ENCODE peak calls at places on chromosomes 11 and 22, in ten cellular contexts. H is stomach; O is neural progenitor cell; C is brain microvascular endothelial cell; Z is BE2C; N is choroid plexus epithelial cell; F is cardiac muscle cell; J is heart left ventricle; R is colonic mucosa; G is CD8-positive, alpha-beta T cell. K is an unnamed sample.
A peak's percentile ranks its signal among the peaks of the same experiment; 100 is the strongest.

GRCh38 chr11:130636672-130637463 is 188.4 kb downstream of the ADAMTS15 start:
- DNase-seq in H (no peak), O (no peak), C (peak; percentile 88), Z (no peak), N (peak; percentile 88), F (no peak), J (no peak), R (no peak), G (no peak), K (no peak)

GRCh38 chr22:31628969-31629723 is 32.9 kb downstream of the PISD start:
- DNase-seq in H (no peak), O (no peak), C (no peak), Z (no peak), N (no peak), F (no peak), J (no peak), R (no peak), G (no peak), K (no peak)

GRCh38 chr22:26756675-26757293 is 99.4 kb downstream of the MIAT start:
- DNase-seq in H (peak; percentile 59), O (peak; percentile 84), C (peak; percentile 49), Z (peak; percentile 75), N (peak; percentile 48), F (peak; percentile 63), J (peak; percentile 67), R (peak; percentile 37), G (no peak), K (no peak)

GRCh38 chr11:34869425-34869824 is 46.8 kb downstream of the APIP start:
- DNase-seq in H (no peak), O (peak; percentile 30), C (no peak), Z (no peak), N (peak; percentile 7), F (no peak), J (no peak), R (no peak), G (no peak), K (no peak)

GRCh38 chr11:13040969-13041561 is 31.9 kb downstream of the RASSF10 start:
- DNase-seq in H (no peak), O (no peak), C (no peak), Z (no peak), N (no peak), F (no peak), J (no peak), R (no peak), G (no peak), K (no peak)

GRCh38 chr11:18105802-18106574 is at the start of gene SAAL1:
- DNase-seq in H (peak; percentile 88), O (peak; percentile 94), C (peak; percentile 60), Z (peak; percentile 88), N (peak; percentile 74), F (peak; percentile 95), J (peak; percentile 88), R (peak; percentile 88), G (peak; percentile 87), K (peak; percentile 84)

GRCh38 chr22:28017558-28017820 is 98.4 kb upstream of the PITPNB start:
- DNase-seq in H (no peak), O (no peak), C (no peak), Z (no peak), N (no peak), F (no peak), J (peak; percentile 8), R (no peak), G (no peak), K (no peak)

GRCh38 chr11:126007263-126007662 is 55.4 kb downstream of the CDON start:
- DNase-seq in H (no peak), O (no peak), C (peak; percentile 41), Z (peak; percentile 50), N (peak; percentile 62), F (no peak), J (no peak), R (no peak), G (no peak), K (no peak)

GRCh38 chr11:59221438-59221837 is 8.7 kb upstream of the MPEG1 start:
- DNase-seq in H (no peak), O (no peak), C (peak; percentile 39), Z (no peak), N (peak; percentile 73), F (no peak), J (no peak), R (no peak), G (no peak), K (no peak)

GRCh38 chr11:58905716-58906547 is 33.4 kb upstream of the GLYATL1 start:
- DNase-seq in H (peak; percentile 50), O (peak; percentile 92), C (peak; percentile 89), Z (peak; percentile 73), N (peak; percentile 88), F (peak; percentile 65), J (peak; percentile 55), R (peak; percentile 84), G (no peak), K (no peak)

GRCh38 chr11:34074391-34074790 is 22.9 kb downstream of the CAPRIN1 start:
- DNase-seq in H (no peak), O (no peak), C (no peak), Z (no peak), N (no peak), F (no peak), J (no peak), R (peak; percentile 29), G (no peak), K (no peak)

GRCh38 chr22:40009231-40009769 is 14.5 kb downstream of the FAM83F start:
- DNase-seq in H (peak; percentile 41), O (peak; percentile 92), C (peak; percentile 15), Z (no peak), N (peak; percentile 62), F (no peak), J (no peak), R (peak; percentile 59), G (no peak), K (no peak)

GRCh38 chr11:2521681-2522630 is 77.1 kb downstream of the KCNQ1 start:
- DNase-seq in H (peak; percentile 17), O (peak; percentile 1), C (no peak), Z (peak; percentile 1), N (no peak), F (no peak), J (peak; percentile 15), R (peak; percentile 9), G (no peak), K (no peak)

GRCh38 chr11:101126551-101127347 is 2.9 kb downstream of the PGR start:
- DNase-seq in H (no peak), O (peak; percentile 58), C (no peak), Z (no peak), N (peak; percentile 26), F (peak; percentile 19), J (peak; percentile 59), R (no peak), G (no peak), K (no peak)

GRCh38 chr11:90178751-90179150 is 44.1 kb downstream of the CHORDC1 start:
- DNase-seq in H (no peak), O (no peak), C (no peak), Z (no peak), N (no peak), F (no peak), J (no peak), R (no peak), G (no peak), K (no peak)

GRCh38 chr11:90171359-90171758 is 36.9 kb downstream of the NAALAD2 start:
- DNase-seq in H (no peak), O (no peak), C (no peak), Z (no peak), N (no peak), F (no peak), J (no peak), R (no peak), G (no peak), K (no peak)

GRCh38 chr11:90179923-90180322 is 42.9 kb downstream of the CHORDC1 start:
- DNase-seq in H (no peak), O (no peak), C (no peak), Z (no peak), N (no peak), F (no peak), J (no peak), R (no peak), G (no peak), K (no peak)

GRCh38 chr11:90176069-90176468 is 41.6 kb downstream of the NAALAD2 start:
- DNase-seq in H (no peak), O (no peak), C (no peak), Z (peak; percentile 18), N (no peak), F (no peak), J (no peak), R (no peak), G (no peak), K (no peak)
- H3K4me3 ChIP-seq in H (no peak overlapping the region), O (no peak overlapping the region), C (no peak overlapping the region), Z (no peak overlapping the region), N (no peak overlapping the region), F (no peak overlapping the region), J (no peak overlapping the region), R (no peak overlapping the region), G (no peak overlapping the region), K (no peak overlapping the region)

DNA sequence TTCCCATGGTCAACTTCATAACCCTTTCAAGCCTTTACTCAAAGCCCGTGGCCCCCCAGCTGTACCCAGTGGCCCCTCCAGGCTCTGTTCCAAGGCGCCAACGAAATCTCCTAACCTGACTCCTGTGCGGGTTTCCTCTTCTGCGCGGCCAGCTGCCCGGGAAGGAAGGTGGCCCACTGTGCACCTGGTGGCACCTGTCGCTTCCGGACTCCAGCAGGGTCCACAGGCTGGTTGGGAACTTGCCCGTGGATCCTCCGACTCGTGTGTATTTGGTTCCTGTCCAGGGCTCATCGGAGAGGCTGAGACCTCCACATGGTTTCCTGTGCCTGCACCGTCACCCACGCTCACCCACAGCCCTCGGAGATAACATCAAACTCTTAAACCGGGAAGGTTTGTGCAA is 335.4 kb downstream of the BRD1 start:
- DNase-seq in H (no peak), O (no peak), C (no peak), Z (no peak), N (no peak), F (no peak), J (no peak), R (no peak), G (no peak), K (no peak)
- H3K4me3 ChIP-seq in H (no peak overlapping the region), O (no peak overlapping the region), C (no peak overlapping the region), Z (no peak overlapping the region), N (no peak overlapping the region), F (no peak overlapping the region), J (no peak overlapping the region), R (no peak overlapping the region), G (no peak overlapping the region), K (no peak overlapping the region)

DNA sequence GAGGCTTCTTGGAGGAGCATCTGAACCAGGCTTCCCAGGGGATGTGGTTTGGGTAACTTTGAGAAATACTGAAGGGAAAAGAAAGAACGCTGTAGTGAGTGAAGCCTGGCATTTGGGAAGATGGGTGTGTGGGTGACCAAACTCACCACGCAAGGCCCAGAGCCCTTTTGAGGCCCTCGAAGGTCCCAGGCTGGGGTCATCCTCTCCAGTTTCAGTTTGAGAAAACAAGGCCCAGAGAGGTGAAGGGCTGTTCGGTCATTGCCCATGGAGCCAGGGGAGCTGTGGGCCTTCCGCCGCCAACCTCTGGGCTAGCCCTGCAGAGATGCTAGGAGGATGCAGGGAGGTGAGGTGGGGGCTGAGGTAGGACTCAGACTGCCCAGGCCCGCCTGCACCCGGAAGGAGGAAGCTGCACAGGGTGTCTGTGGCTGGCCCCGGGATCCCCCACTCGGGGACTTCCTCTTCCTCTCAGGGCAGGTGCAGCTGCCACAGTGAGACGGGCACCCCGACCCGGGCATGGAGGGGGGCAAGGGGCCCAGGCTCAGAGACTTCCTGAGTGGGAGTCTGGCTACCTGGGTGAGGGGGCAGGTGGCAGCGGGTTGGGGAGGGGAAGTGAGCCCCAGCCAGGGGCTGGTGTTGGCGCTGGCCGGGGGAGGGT is at the start of gene CCDC88B:
- DNase-seq in H (peak; percentile 66), O (no peak), C (no peak), Z (no peak), N (no peak), F (no peak), J (peak; percentile 62), R (peak; percentile 70), G (peak; percentile 82), K (peak; percentile 88)
- H3K4me3 ChIP-seq in H (peak within 1 kb of the TSS; percentile 47), O (peak within 1 kb of the TSS; percentile 49), C (no peak within 1 kb of the TSS), Z (no peak within 1 kb of the TSS), N (no peak within 1 kb of the TSS), F (no peak within 1 kb of the TSS), J (peak within 1 kb of the TSS; percentile 17), R (peak within 1 kb of the TSS; percentile 19), G (peak within 1 kb of the TSS; percentile 79), K (peak within 1 kb of the TSS; percentile 57)

GRCh38 chr22:37484115-37485005 is 1.8 kb downstream of the MFNG start:
- DNase-seq in H (peak; percentile 72), O (peak; percentile 71), C (no peak), Z (no peak), N (peak; percentile 41), F (no peak), J (peak; percentile 83), R (peak; percentile 72), G (peak; percentile 72), K (peak; percentile 81)
- H3K4me3 ChIP-seq in H (peak overlapping the region; percentile 53), O (no peak overlapping the region), C (no peak overlapping the region), Z (no peak overlapping the region), N (no peak overlapping the region), F (no peak overlapping the region), J (peak overlapping the region; percentile 56), R (peak overlapping the region; percentile 41), G (peak overlapping the region; percentile 73), K (peak overlapping the region; percentile 87)

K was measured in CD4-positive, alpha-beta memory T cell.